ENCODE peak calls at places on chromosomes 13 and 19, in four cellular contexts. H, V, G and U are unnamed samples.

GRCh38 chr13:101474419-101474957 is 22.0 kb downstream of the ITGBL1 start:
- DNase-seq in H (peak; percentile 41), V (no peak), G (peak; percentile 83), U (no peak)

GRCh38 chr19:10013834-10014618 is 743 bp downstream of the RDH8 start:
- DNase-seq in H (no peak), V (no peak), G (no peak), U (no peak)

GRCh38 chr19:463483-464130 is 2.8 kb upstream of the SHC2 start:
- DNase-seq in H (no peak), V (no peak), G (no peak), U (no peak)

GRCh38 chr19:15297416-15298224 is 34.7 kb downstream of the BRD4 start:
- DNase-seq in H (peak; percentile 9), V (peak; percentile 49), G (peak; percentile 47), U (peak; percentile 55)

GRCh38 chr19:44113784-44114390 is 688 bp downstream of the ZNF225 start:
- DNase-seq in H (no peak), V (no peak), G (no peak), U (no peak)

GRCh38 chr13:101681834-101682233 is 229.4 kb downstream of the ITGBL1 start:
- DNase-seq in H (no peak), V (no peak), G (no peak), U (no peak)

GRCh38 chr19:5186293-5187050 is 154.1 kb downstream of the PTPRS start:
- DNase-seq in H (no peak), V (no peak), G (no peak), U (no peak)

GRCh38 chr13:99610702-99611289 is 109.5 kb downstream of the TM9SF2 start:
- DNase-seq in H (no peak), V (peak; percentile 27), G (no peak), U (no peak)

GRCh38 chr13:45416521-45417125 is 1.6 kb downstream of the SLC25A30 start:
- DNase-seq in H (peak; percentile 44), V (peak; percentile 48), G (no peak), U (no peak)

GRCh38 chr19:6393982-6394412 is 1.0 kb upstream of the GTF2F1 start:
- DNase-seq in H (no peak), V (no peak), G (no peak), U (no peak)

GRCh38 chr19:11324079-11324661 is 15.3 kb downstream of the RAB3D start:
- DNase-seq in H (peak; percentile 58), V (no peak), G (peak; percentile 81), U (peak; percentile 66)

GRCh38 chr19:1774999-1775772 is 21.9 kb downstream of the ONECUT3 start:
- DNase-seq in H (no peak), V (no peak), G (no peak), U (peak; percentile 73)

GRCh38 chr13:47813683-47814082 is 187.4 kb downstream of the SUCLA2 start:
- DNase-seq in H (no peak), V (no peak), G (no peak), U (no peak)

GRCh38 chr19:3361384-3362216 is 4.8 kb upstream of the NFIC start:
- DNase-seq in H (no peak), V (no peak), G (no peak), U (no peak)

GRCh38 chr13:50805805-50806204 is 37.7 kb downstream of the DLEU7 start:
- DNase-seq in H (no peak), V (no peak), G (no peak), U (no peak)

GRCh38 chr19:41599175-41599966 is 23.4 kb downstream of the CEACAM21 start:
- DNase-seq in H (no peak), V (no peak), G (no peak), U (no peak)

GRCh38 chr13:106942558-106942957 is 374.6 kb upstream of the ARGLU1 start:
- DNase-seq in H (no peak), V (no peak), G (no peak), U (no peak)

GRCh38 chr19:16359074-16359473 is 34.4 kb downstream of the KLF2 start:
- DNase-seq in H (no peak), V (no peak), G (no peak), U (no peak)

GRCh38 chr13:42492372-42492920 is 81.5 kb upstream of the TNFSF11 start:
- DNase-seq in H (no peak), V (no peak), G (no peak), U (no peak)

GRCh38 chr19:10815969-10816635 is 19.9 kb downstream of the TMED1 start:
- DNase-seq in H (no peak), V (no peak), G (peak; percentile 15), U (no peak)

GRCh38 chr19:6108721-6109633 is 1.3 kb downstream of the RFX2 start:
- DNase-seq in H (peak; percentile 47), V (peak; percentile 43), G (no peak), U (no peak)

GRCh38 chr19:45305421-45305820 is 17.3 kb downstream of the CKM start:
- DNase-seq in H (no peak), V (no peak), G (no peak), U (no peak)

GRCh38 chr19:1259206-1259872 is 9.8 kb upstream of the CIRBP start:
- DNase-seq in H (no peak), V (no peak), G (no peak), U (no peak)

GRCh38 chr19:45786533-45786894 is 4.2 kb upstream of the DMPK start:
- DNase-seq in H (no peak), V (no peak), G (no peak), U (no peak)

GRCh38 chr19:19475845-19476828 is 39.2 kb downstream of the TSSK6 start:
- DNase-seq in H (no peak), V (no peak), G (no peak), U (peak; percentile 72)

GRCh38 chr13:113160983-113161382 is 2.5 kb downstream of the PROZ start:
- DNase-seq in H (no peak), V (no peak), G (no peak), U (no peak)

GRCh38 chr19:16714702-16715294 is 4.8 kb upstream of the NWD1 start:
- DNase-seq in H (peak; percentile 60), V (peak; percentile 45), G (no peak), U (peak; percentile 60)

GRCh38 chr19:7337380-7338194 is 11.2 kb upstream of the ARHGEF18 start:
- DNase-seq in H (no peak), V (no peak), G (no peak), U (no peak)

GRCh38 chr13:112752711-112753541 is 63.1 kb downstream of the ATP11A start:
- DNase-seq in H (no peak), V (no peak), G (no peak), U (no peak)

GRCh38 chr13:64130600-64130999 is 2715.0 kb upstream of the PCDH20 start:
- DNase-seq in H (no peak), V (no peak), G (no peak), U (no peak)

GRCh38 chr19:17049711-17050280 is 23.2 kb upstream of the CPAMD8 start:
- DNase-seq in H (no peak), V (no peak), G (no peak), U (no peak)

GRCh38 chr13:101473458-101473857 is 21.0 kb downstream of the ITGBL1 start:
- DNase-seq in H (no peak), V (no peak), G (peak; percentile 47), U (no peak)

GRCh38 chr13:93903909-93904308 is 575.6 kb downstream of the DCT start:
- DNase-seq in H (no peak), V (no peak), G (no peak), U (no peak)

GRCh38 chr13:31131470-31131961 is 30.2 kb downstream of the HSPH1 start:
- DNase-seq in H (no peak), V (no peak), G (no peak), U (no peak)